ENCODE peak calls at places on chromosomes 7 and 10, in seven cellular contexts. D, C, O, Y, X, P and L are unnamed samples.

GRCh38 chr10:30992671-30993070 is 39.0 kb downstream of the ZNF438 start:
- DNase-seq in O (no peak), C (no peak), P (no peak), Y (no peak), X (no peak), D (no peak), L (no peak)

GRCh38 chr7:42350801-42351200 is 113.8 kb upstream of the GLI3 start:
- DNase-seq in C (peak), Y (no peak), P (no peak), D (no peak), O (no peak), X (no peak), L (no peak)

GRCh38 chr7:80581472-80581871 is 57.0 kb upstream of the CD36 start:
- DNase-seq in P (no peak), O (no peak), X (peak), C (peak), Y (no peak), D (no peak), L (no peak)

GRCh38 chr10:46264737-46265368 is 21.9 kb upstream of the ANTXRL start:
- DNase-seq in P (no peak), D (no peak), O (peak), C (no peak), X (no peak), Y (no peak), L (no peak)

GRCh38 chr7:106424476-106425016 is 139.8 kb upstream of the NAMPT start:
- DNase-seq in D (no peak), X (no peak), P (no peak), Y (no peak), O (no peak), C (no peak), L (no peak)

GRCh38 chr10:31604141-31604540 is 285.1 kb downstream of the ZEB1 start:
- DNase-seq in O (peak), X (peak), Y (no peak), C (peak), D (no peak), P (no peak), L (no peak)

GRCh38 chr10:13272164-13272571 is 27.7 kb downstream of the PHYH start:
- DNase-seq in D (no peak), X (peak), C (no peak), O (no peak), P (no peak), Y (no peak), L (no peak)

GRCh38 chr7:65264258-65264657 is 109.4 kb upstream of the ZNF92 start:
- DNase-seq in D (no peak), O (no peak), Y (no peak), X (no peak), P (no peak), C (no peak), L (no peak)

GRCh38 chr7:91517408-91517807 is 253.2 kb downstream of the FZD1 start:
- DNase-seq in O (no peak), X (no peak), Y (no peak), C (no peak), P (no peak), D (no peak), L (no peak)

GRCh38 chr7:65846008-65846570 is 26.8 kb upstream of the VKORC1L1 start:
- DNase-seq in C (no peak), D (no peak), Y (no peak), O (no peak), X (no peak), P (no peak), L (no peak)

GRCh38 chr10:52621635-52622079 is 150.9 kb downstream of the MBL2 start:
- DNase-seq in Y (peak), P (no peak), X (no peak), O (no peak), D (no peak), C (peak), L (no peak)

GRCh38 chr10:133475821-133476640 is 22.3 kb downstream of the SCART1 start:
- DNase-seq in Y (no peak), O (no peak), D (no peak), X (no peak), P (no peak), C (no peak), L (no peak)

GRCh38 chr7:66952343-66953043 is 31.5 kb downstream of the TMEM248 start:
- DNase-seq in C (peak), Y (peak), O (no peak), D (no peak), P (no peak), X (no peak), L (peak)

GRCh38 chr7:771241-772004 is 44.3 kb upstream of the PRKAR1B start:
- DNase-seq in Y (no peak), D (no peak), C (no peak), P (no peak), X (peak), O (peak), L (peak)

GRCh38 chr10:75616874-75617478 is 185.6 kb downstream of the LRMDA start:
- DNase-seq in C (no peak), D (no peak), X (no peak), Y (no peak), P (no peak), O (no peak), L (no peak)

GRCh38 chr7:1933066-1933835 is 263.2 kb downstream of the ELFN1 start:
- DNase-seq in X (no peak), O (no peak), C (no peak), D (no peak), P (no peak), Y (no peak), L (no peak)

GRCh38 chr7:68216046-68216445 is 1219.4 kb downstream of the TYW1 start:
- DNase-seq in D (no peak), O (no peak), X (no peak), Y (no peak), P (no peak), C (no peak), L (no peak)

GRCh38 chr10:123380491-123381085 is 226.4 kb downstream of the BUB3 start:
- DNase-seq in Y (no peak), X (no peak), P (no peak), O (no peak), D (no peak), C (peak), L (peak)

GRCh38 chr7:156666368-156667109 is 26.0 kb downstream of the RNF32 start:
- DNase-seq in X (no peak), D (no peak), P (no peak), C (no peak), O (no peak), Y (no peak), L (no peak)

GRCh38 chr7:78435355-78435754 is 636.8 kb downstream of the PHTF2 start:
- DNase-seq in P (no peak), D (no peak), O (peak), X (peak), Y (no peak), C (peak), L (no peak)

GRCh38 chr10:70551971-70552422 is 50.5 kb downstream of the PRF1 start:
- DNase-seq in X (no peak), P (no peak), Y (peak), C (peak), D (no peak), O (peak), L (no peak)

GRCh38 chr7:105622114-105622731 is 40.9 kb upstream of the EFCAB10 start:
- DNase-seq in C (no peak), X (no peak), D (no peak), P (no peak), O (no peak), Y (no peak), L (no peak)

GRCh38 chr7:15525652-15526263 is 36.1 kb downstream of the AGMO start:
- DNase-seq in P (no peak), O (no peak), D (no peak), C (no peak), Y (no peak), X (no peak), L (no peak)

GRCh38 chr10:103879409-103879808 is 24.0 kb upstream of the SH3PXD2A start:
- DNase-seq in Y (no peak), O (no peak), D (no peak), C (no peak), X (no peak), P (no peak), L (no peak)

GRCh38 chr7:26279405-26279804 is 12.3 kb upstream of the SNX10 start:
- DNase-seq in D (no peak), Y (peak), C (peak), O (no peak), X (no peak), P (no peak), L (no peak)

GRCh38 chr7:139023076-139023475 is 12.8 kb downstream of the ZC3HAV1L start:
- DNase-seq in O (no peak), C (no peak), P (no peak), D (no peak), X (no peak), Y (no peak), L (no peak)

GRCh38 chr7:133980794-133981193 is 146.3 kb upstream of the LRGUK start:
- DNase-seq in X (no peak), P (no peak), D (no peak), C (no peak), Y (no peak), O (no peak), L (no peak)

GRCh38 chr10:97120370-97120769 is 65.4 kb downstream of the SLIT1 start:
- DNase-seq in X (no peak), P (no peak), C (no peak), D (no peak), O (no peak), Y (no peak), L (no peak)

GRCh38 chr10:45091968-45092367 is 91.2 kb downstream of the ZNF22 start:
- DNase-seq in P (no peak), D (peak), O (no peak), C (no peak), X (no peak), Y (no peak), L (no peak)

GRCh38 chr10:96344178-96344577 is 14.6 kb downstream of the OPALIN start:
- DNase-seq in D (no peak), O (no peak), P (no peak), Y (no peak), X (no peak), C (no peak), L (no peak)

GRCh38 chr10:7853892-7854289 is 35.6 kb downstream of the TAF3 start:
- DNase-seq in D (no peak), O (no peak), C (no peak), P (no peak), Y (no peak), X (no peak), L (no peak)

GRCh38 chr10:24645784-24646183 is 77.9 kb downstream of the ARHGAP21 start:
- DNase-seq in Y (no peak), X (no peak), C (peak), O (no peak), P (no peak), D (no peak), L (no peak)

GRCh38 chr7:3233301-3233700 is 67.8 kb upstream of the SDK1 start:
- DNase-seq in O (no peak), D (no peak), Y (no peak), C (no peak), P (no peak), X (no peak), L (no peak)

GRCh38 chr7:75656740-75657139 is 82.0 kb downstream of the HIP1 start:
- DNase-seq in O (no peak), P (no peak), Y (no peak), D (no peak), C (no peak), X (no peak), L (no peak)